ENCODE peak calls at places on chromosomes 6 and 20, in eight cellular contexts. A is suprapubic skin, R is upper lobe of left lung, G is spleen, L is transverse colon, O is prostate gland, V is stomach, I is HCT116. M is an unnamed sample.

GRCh38 chr6:144736763-144737162 is 451.6 kb downstream of the UTRN start:
- DNase-seq in R (peak), I (no peak), A (no peak), L (no peak), O (no peak), G (no peak), V (no peak), M (no peak)

GRCh38 chr6:92114091-92114490 is 1305.3 kb downstream of the EPHA7 start:
- DNase-seq in G (no peak), A (no peak), R (no peak), L (no peak), O (no peak), V (no peak), I (no peak), M (no peak)

GRCh38 chr6:137405806-137406205 is 88.4 kb downstream of the OLIG3 start:
- DNase-seq in L (no peak), G (no peak), A (no peak), O (no peak), V (no peak), I (no peak), R (no peak), M (no peak)

GRCh38 chr6:137723273-137724017 is 143.6 kb upstream of the TNFAIP3 start:
- DNase-seq in O (no peak), V (no peak), L (no peak), R (no peak), A (no peak), I (no peak), G (no peak), M (no peak)

GRCh38 chr6:121826156-121826810 is 390.8 kb downstream of the GJA1 start:
- DNase-seq in A (no peak), G (no peak), I (peak), R (no peak), V (no peak), O (no peak), L (no peak), M (no peak)

GRCh38 chr20:2691127-2691526 is 1.5 kb upstream of the EBF4 start:
- DNase-seq in A (peak), G (no peak), L (no peak), I (no peak), R (no peak), O (no peak), V (no peak), M (no peak)

GRCh38 chr20:22535483-22535882 is 48.9 kb downstream of the FOXA2 start:
- DNase-seq in V (no peak), R (no peak), O (no peak), I (no peak), G (no peak), L (no peak), A (no peak), M (no peak)

GRCh38 chr6:148964467-148964866 is 217.6 kb downstream of the UST start:
- DNase-seq in L (no peak), G (no peak), R (peak), O (no peak), I (no peak), A (no peak), V (no peak), M (no peak)

GRCh38 chr6:166955121-166955864 is 1.1 kb downstream of the RNASET2 start:
- DNase-seq in L (peak), I (no peak), G (peak), R (peak), A (no peak), V (peak), O (no peak), M (peak)

GRCh38 chr20:44182863-44183262 is 4.1 kb downstream of the JPH2 start:
- DNase-seq in G (no peak), L (no peak), A (no peak), V (no peak), O (no peak), I (no peak), R (no peak), M (no peak)

GRCh38 chr6:14017626-14018475 is 93.1 kb downstream of the RNF182 start:
- DNase-seq in O (no peak), V (no peak), R (peak), L (no peak), G (no peak), A (no peak), I (no peak), M (no peak)

GRCh38 chr6:133889557-133890301 is 816 bp downstream of the TCF21 start:
- DNase-seq in I (no peak), A (no peak), L (no peak), G (no peak), R (peak), V (no peak), O (no peak), M (no peak)

GRCh38 chr20:63366658-63367360 is 5.7 kb upstream of the CHRNA4 start:
- DNase-seq in I (no peak), V (no peak), A (no peak), L (no peak), O (no peak), R (peak), G (no peak), M (no peak)

GRCh38 chr6:106805771-106806170 is 168.8 kb downstream of the CD24 start:
- DNase-seq in A (no peak), I (no peak), O (no peak), G (no peak), R (peak), V (no peak), L (no peak), M (no peak)

GRCh38 chr6:165726915-165727314 is 63.9 kb upstream of the PDE10A start:
- DNase-seq in I (no peak), O (no peak), R (peak), G (no peak), V (no peak), L (no peak), A (no peak), M (no peak)

GRCh38 chr6:12060780-12061619 is 48.9 kb downstream of the HIVEP1 start:
- DNase-seq in L (peak), V (peak), A (no peak), I (no peak), G (peak), O (no peak), R (peak), M (peak)

GRCh38 chr6:20692023-20692422 is 157.8 kb downstream of the CDKAL1 start:
- DNase-seq in L (no peak), A (no peak), G (no peak), I (no peak), R (no peak), V (no peak), O (no peak), M (no peak)

GRCh38 chr20:5996765-5997164 is 46.3 kb downstream of the MCM8 start:
- DNase-seq in V (no peak), O (peak), G (no peak), R (no peak), L (peak), I (no peak), A (no peak), M (no peak)

GRCh38 chr6:42929928-42930360 is 664 bp downstream of the CNPY3 start:
- DNase-seq in I (no peak), L (peak), R (no peak), A (no peak), V (peak), O (no peak), G (peak), M (peak)

GRCh38 chr20:18995455-18995854 is 181.9 kb downstream of the SCP2D1 start:
- DNase-seq in R (no peak), I (no peak), V (no peak), A (no peak), L (no peak), G (no peak), O (no peak), M (no peak)

DNA sequence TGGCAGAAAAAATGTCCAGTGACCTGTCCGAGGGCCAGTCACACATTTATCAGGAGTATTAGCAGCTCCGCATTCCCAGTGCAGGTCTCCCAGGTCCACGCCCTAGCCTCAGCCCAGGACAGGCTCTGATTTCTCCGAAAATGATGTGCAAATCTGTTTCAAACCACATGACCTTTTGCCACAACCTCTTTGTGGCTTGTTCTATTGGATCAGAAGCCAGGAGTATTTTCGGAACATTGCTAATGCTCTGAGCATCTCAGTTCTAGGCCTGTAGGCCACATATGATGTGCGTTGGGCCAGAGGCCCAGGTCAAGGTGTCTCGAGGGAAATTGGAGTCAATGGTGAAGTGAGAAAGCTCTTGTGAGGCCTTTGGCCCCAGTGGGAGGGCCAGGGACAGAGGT is 40.4 kb downstream of the SNX5 start:
- DNase-seq in I (no peak), O (no peak), L (no peak), G (no peak), R (no peak), A (no peak), V (no peak), M (no peak)
- TF ChIP-seq POLR2AphosphoS5 in I (no peak), O (no peak), L (no peak), G (no peak), R (no peak), A (no peak), V (no peak), M (no peak)

GRCh38 chr6:119077643-119078448 is 618 bp downstream of the FAM184A start:
- DNase-seq in A (peak), I (no peak), O (peak), L (peak), V (peak), R (peak), G (peak), M (peak)
- TF ChIP-seq CTCF in A (no peak), I (no peak), O (no peak), L (peak), V (no peak), R (no peak), G (no peak), M (peak)

DNA sequence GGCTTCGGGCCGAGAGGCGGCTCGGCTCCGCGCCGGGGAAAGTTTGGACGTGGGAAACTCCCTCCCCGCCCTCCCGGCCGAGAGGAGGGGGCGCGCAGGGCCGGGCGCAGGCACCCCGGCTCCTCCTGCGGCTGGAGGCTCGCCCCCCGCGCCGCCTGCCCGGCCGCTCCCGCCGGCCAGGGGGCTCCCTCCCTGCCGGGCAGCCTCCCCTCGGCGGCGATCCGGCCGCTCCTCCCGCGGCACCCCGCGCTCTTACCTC is 370 bp downstream of the CDH22 start:
- DNase-seq in A (no peak), I (no peak), O (no peak), L (no peak), R (no peak), V (no peak), G (no peak), M (no peak)
- H3K4me3 ChIP-seq in A (peak), I (peak), O (peak), L (peak), R (peak), V (peak), G (peak), M (peak)

DNA sequence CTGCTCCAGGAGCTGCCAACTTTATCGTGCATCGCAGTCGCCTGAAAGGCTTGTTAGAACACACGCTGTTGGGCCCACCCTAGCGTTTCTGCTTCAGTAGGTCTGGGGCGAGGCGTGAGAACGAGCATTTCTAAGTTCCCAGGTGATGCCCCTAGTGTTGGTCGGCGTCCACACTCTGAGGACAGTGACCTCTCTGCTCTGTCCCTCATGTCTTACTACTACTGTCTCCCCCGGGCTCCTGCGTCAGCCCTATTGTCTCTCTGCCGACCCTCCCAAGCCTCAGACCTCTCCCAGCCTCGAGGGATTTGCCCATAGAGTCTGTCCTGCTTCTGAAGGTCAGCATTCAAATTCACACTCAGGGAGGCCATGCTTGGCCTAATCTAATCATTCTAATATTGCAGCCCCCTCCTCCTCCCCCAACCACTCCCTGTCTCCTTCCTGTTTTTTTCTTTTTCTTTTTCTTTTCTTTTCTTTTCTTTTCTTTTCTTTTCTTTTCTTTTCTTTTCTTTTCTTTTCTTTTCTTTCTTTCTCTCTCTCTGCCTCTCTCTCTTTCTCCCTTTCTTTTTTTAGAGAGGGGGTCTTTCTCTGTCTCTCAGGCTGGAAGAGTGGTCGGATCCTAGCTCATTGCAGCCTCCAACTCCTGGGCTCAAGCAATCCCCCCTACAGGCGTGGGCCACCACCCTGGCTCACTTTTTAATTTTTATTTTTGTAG is 873 bp upstream of the ZFP64 start:
- DNase-seq in V (no peak), R (no peak), I (peak), A (no peak), O (no peak), G (no peak), L (no peak), M (no peak)
- TF ChIP-seq POLR2AphosphoS5 in V (no peak), R (no peak), I (no peak), A (no peak), O (no peak), G (no peak), L (no peak), M (no peak)